ENCODE peak calls at places on chromosomes 11 and 22, in six cellular contexts. P is cardiac fibroblast; A is GM13977; M is stimulated activated naive CD8-positive, alpha-beta T cell treated with anti-CD3 and anti-CD28 coated beads, Interleukin-15, Interleukin-2, amounts not matched to agents 100 U/mL and 50 U/mL, for 24 hours; K is ecto neural progenitor cell; L is PC-9. W is an unnamed sample.

GRCh38 chr11:2164861-2165555 is 4.0 kb upstream of the INS start:
- DNase-seq in L (no peak), K (no peak), A (no peak), P (no peak), M (no peak), W (no peak)

GRCh38 chr22:36510966-36511881 is 4.4 kb upstream of the FOXRED2 start:
- DNase-seq in L (no peak), P (peak), K (no peak), M (peak), A (no peak), W (peak)

GRCh38 chr11:77999446-77999845 is 5.0 kb upstream of the INTS4 start:
- DNase-seq in P (no peak), M (no peak), A (no peak), L (no peak), K (no peak), W (no peak)

GRCh38 chr11:33455827-33456226 is 198.6 kb downstream of the HIPK3 start:
- DNase-seq in K (no peak), A (no peak), P (no peak), M (no peak), L (no peak), W (no peak)

GRCh38 chr11:46265764-46266163 is 11.7 kb upstream of the CREB3L1 start:
- DNase-seq in L (no peak), P (no peak), A (no peak), M (no peak), K (no peak), W (no peak)

GRCh38 chr11:9700105-9700801 is 36.4 kb downstream of the SWAP70 start:
- DNase-seq in P (no peak), M (no peak), L (no peak), A (no peak), K (no peak), W (no peak)

GRCh38 chr11:108497317-108498045 is 703 bp downstream of the POGLUT3 start:
- DNase-seq in P (peak), L (peak), A (peak), K (peak), M (peak), W (peak)

GRCh38 chr22:36770946-36771340 is 5.0 kb downstream of the IFT27 start:
- DNase-seq in A (no peak), K (no peak), P (no peak), M (no peak), L (no peak), W (no peak)

GRCh38 chr22:45496451-45496941 is 6.2 kb upstream of the FBLN1 start:
- DNase-seq in P (no peak), M (no peak), L (peak), K (peak), A (no peak), W (no peak)

GRCh38 chr11:72975778-72976520 is 161.7 kb downstream of the ATG16L2 start:
- DNase-seq in M (no peak), A (no peak), P (peak), K (no peak), L (peak), W (peak)

GRCh38 chr11:46414466-46414796 is 22.9 kb upstream of the CHRM4 start:
- DNase-seq in A (no peak), P (no peak), K (no peak), L (no peak), M (no peak), W (no peak)

GRCh38 chr11:76798656-76799055 is 15.5 kb downstream of the TSKU start:
- DNase-seq in P (no peak), L (no peak), A (no peak), K (no peak), M (no peak), W (no peak)

GRCh38 chr22:23218867-23219251 is 38.5 kb downstream of the BCR start:
- DNase-seq in M (no peak), P (peak), A (no peak), L (no peak), K (peak), W (peak)

GRCh38 chr11:22752908-22753310 is 76.7 kb downstream of the SVIP start:
- DNase-seq in P (no peak), L (no peak), M (no peak), A (no peak), K (no peak), W (no peak)

GRCh38 chr11:69205929-69206612 is 50.3 kb downstream of the SMIM38 start:
- DNase-seq in M (no peak), K (no peak), L (no peak), P (no peak), A (no peak), W (no peak)

GRCh38 chr11:16613401-16614381 is 124.8 kb upstream of the C11orf58 start:
- DNase-seq in A (peak), P (peak), L (peak), M (peak), K (peak), W (peak)

GRCh38 chr11:60332923-60333322 is 5.9 kb downstream of the MS4A6E start:
- DNase-seq in K (no peak), P (no peak), L (no peak), A (no peak), M (no peak), W (no peak)

GRCh38 chr11:27242591-27242990 is 120.4 kb downstream of the CCDC34 start:
- DNase-seq in A (no peak), M (no peak), P (peak), L (no peak), K (no peak), W (peak)

GRCh38 chr22:46791201-46791731 is 28.8 kb downstream of the TBC1D22A start:
- DNase-seq in K (no peak), A (peak), M (peak), P (peak), L (no peak), W (peak)

GRCh38 chr11:9617960-9618359 is 44.5 kb downstream of the WEE1 start:
- DNase-seq in L (no peak), M (no peak), K (no peak), P (peak), A (no peak), W (peak)

GRCh38 chr22:47033648-47034000 is 271.2 kb downstream of the TBC1D22A start:
- DNase-seq in M (no peak), A (no peak), L (no peak), P (no peak), K (no peak), W (no peak)

GRCh38 chr11:72081856-72082255 is 1.2 kb downstream of the LRRC51 start:
- DNase-seq in M (no peak), L (peak), P (no peak), K (no peak), A (no peak), W (no peak)